ENCODE peak calls at places on chromosomes 12 and 14, in ten cellular contexts. S is K562; N is GM12865; Q is H9; F is uterus; E is CD8-positive, alpha-beta T cell; G is ascending aorta; Z is fibroblast of the aortic adventitia; C is astrocyte of the spinal cord; X is H1. J is an unnamed sample.

GRCh38 chr14:103057028-103057371 is 349 bp downstream of the CDC42BPB start:
- DNase-seq in C (peak), E (no peak), G (peak), Q (no peak), Z (no peak), X (no peak), S (no peak), N (no peak), F (peak), J (no peak)

GRCh38 chr14:101040538-101041442 is 137.3 kb upstream of the RTL1 start:
- DNase-seq in C (no peak), Z (no peak), G (no peak), F (no peak), X (no peak), E (no peak), S (no peak), Q (no peak), N (no peak), J (no peak)

GRCh38 chr12:62637679-62638078 is 171.1 kb downstream of the MON2 start:
- DNase-seq in C (no peak), E (no peak), Z (no peak), G (no peak), F (no peak), Q (peak), X (no peak), N (no peak), S (no peak), J (no peak)

GRCh38 chr12:101671839-101672238 is 25.6 kb upstream of the CHPT1 start:
- DNase-seq in E (no peak), F (no peak), C (no peak), S (no peak), N (no peak), G (no peak), Z (no peak), Q (no peak), X (no peak), J (no peak)

GRCh38 chr12:95342008-95342407 is 124.4 kb downstream of the VEZT start:
- DNase-seq in Z (no peak), G (no peak), C (no peak), X (no peak), E (no peak), F (no peak), Q (no peak), N (no peak), S (no peak), J (no peak)

GRCh38 chr12:104172564-104172935 is 34.5 kb upstream of the NFYB start:
- DNase-seq in S (no peak), Q (no peak), F (no peak), N (no peak), Z (no peak), C (no peak), E (no peak), G (no peak), X (peak), J (no peak)

GRCh38 chr12:100199347-100200136 is 1.1 kb upstream of the ACTR6 start:
- DNase-seq in G (peak), F (peak), S (peak), X (peak), N (peak), Q (peak), E (peak), C (peak), Z (peak), J (peak)

GRCh38 chr12:101697197-101697929 is at the start of gene CHPT1:
- DNase-seq in Z (no peak), X (peak), Q (peak), F (peak), E (peak), N (peak), C (peak), S (peak), G (peak), J (peak)

GRCh38 chr12:124678421-124678893 is 111.0 kb upstream of the NCOR2 start:
- DNase-seq in Z (no peak), F (no peak), G (no peak), C (no peak), Q (no peak), S (no peak), N (no peak), E (no peak), X (no peak), J (no peak)

GRCh38 chr12:10143205-10143604 is 13.2 kb upstream of the CLEC7A start:
- DNase-seq in G (no peak), S (no peak), X (no peak), E (no peak), C (no peak), Z (peak), N (no peak), F (no peak), Q (no peak), J (no peak)

GRCh38 chr14:99624971-99625370 is 20.0 kb upstream of the HHIPL1 start:
- DNase-seq in N (peak), X (no peak), C (no peak), S (no peak), E (no peak), Z (no peak), G (no peak), F (no peak), Q (no peak), J (no peak)

GRCh38 chr14:74645735-74646134 is 33.7 kb upstream of the LTBP2 start:
- DNase-seq in N (no peak), F (peak), X (no peak), G (no peak), Q (no peak), E (no peak), C (no peak), Z (peak), S (no peak), J (no peak)

GRCh38 chr14:49549881-49550280 is 36.3 kb downstream of the RPS29 start:
- DNase-seq in C (no peak), S (no peak), Z (peak), X (peak), G (no peak), E (no peak), F (no peak), N (no peak), Q (peak), J (no peak)

GRCh38 chr14:78950654-78951053 is 780.5 kb downstream of the NRXN3 start:
- DNase-seq in E (no peak), N (no peak), G (no peak), F (no peak), Z (peak), Q (no peak), S (no peak), X (no peak), C (peak), J (no peak)

GRCh38 chr12:16347391-16348298 is at the start of gene MGST1:
- DNase-seq in Q (peak), F (peak), C (peak), Z (peak), X (peak), E (no peak), S (peak), N (peak), G (peak), J (peak)

GRCh38 chr14:35332517-35333346 is 40.5 kb downstream of the PSMA6 start:
- DNase-seq in Z (peak), F (no peak), E (peak), S (no peak), X (peak), C (no peak), Q (no peak), N (peak), G (no peak), J (no peak)

GRCh38 chr14:50002926-50003212 is 110.0 kb downstream of the ARF6 start:
- DNase-seq in Q (no peak), C (no peak), F (no peak), S (no peak), Z (no peak), X (no peak), E (no peak), G (no peak), N (no peak), J (no peak)

GRCh38 chr14:100103261-100104005 is 38.2 kb downstream of the EVL start:
- DNase-seq in E (no peak), G (no peak), Z (peak), X (no peak), Q (no peak), F (no peak), S (no peak), C (peak), N (no peak), J (no peak)

GRCh38 chr14:23415821-23416480 is 7.9 kb upstream of the MYH6 start:
- DNase-seq in N (no peak), E (no peak), C (no peak), X (no peak), G (no peak), Z (no peak), Q (no peak), S (no peak), F (no peak), J (no peak)

GRCh38 chr12:120496353-120497340 is 734 bp downstream of the DYNLL1 start:
- DNase-seq in Q (peak), X (peak), F (peak), E (peak), C (peak), G (peak), N (peak), S (peak), Z (peak), J (peak)

GRCh38 chr14:32633214-32633864 is 304.2 kb downstream of the AKAP6 start:
- DNase-seq in C (no peak), X (no peak), F (no peak), Q (no peak), N (no peak), S (no peak), E (no peak), G (no peak), Z (no peak), J (no peak)

GRCh38 chr12:1848146-1848545 is 27.8 kb downstream of the LRTM2 start:
- DNase-seq in N (no peak), E (no peak), Z (no peak), S (no peak), X (no peak), C (no peak), F (peak), G (peak), Q (peak), J (no peak)

GRCh38 chr14:63045612-63046320 is 508 bp upstream of the KCNH5 start:
- DNase-seq in X (peak), N (no peak), E (no peak), C (peak), S (no peak), Q (peak), G (no peak), F (peak), Z (peak), J (peak)

GRCh38 chr12:7142057-7142644 is 12.0 kb downstream of the CLSTN3 start:
- DNase-seq in F (no peak), N (peak), S (peak), E (peak), G (no peak), X (peak), Q (peak), C (no peak), Z (peak), J (peak)

GRCh38 chr12:47413806-47414205 is 292.0 kb downstream of the RPAP3 start:
- DNase-seq in S (no peak), Q (no peak), F (no peak), C (peak), E (no peak), Z (peak), G (no peak), N (no peak), X (no peak), J (no peak)

GRCh38 chr14:61584258-61584657 is 111.1 kb upstream of the HIF1A start:
- DNase-seq in N (no peak), S (no peak), Z (peak), Q (no peak), X (no peak), E (no peak), C (peak), G (no peak), F (no peak), J (no peak)

GRCh38 chr14:49919825-49920224 is 26.9 kb downstream of the ARF6 start:
- DNase-seq in N (no peak), Q (no peak), G (no peak), X (no peak), F (no peak), C (no peak), E (no peak), Z (no peak), S (no peak), J (no peak)

GRCh38 chr14:80215756-80216581 is 4.7 kb upstream of the DIO2 start:
- DNase-seq in E (no peak), X (no peak), N (no peak), F (no peak), S (no peak), G (peak), Z (peak), C (peak), Q (peak), J (no peak)

GRCh38 chr12:98022961-98023360 is 492.4 kb upstream of the TMPO start:
- DNase-seq in C (no peak), Q (no peak), G (no peak), N (no peak), F (no peak), S (no peak), X (no peak), Z (no peak), E (no peak), J (no peak)

GRCh38 chr14:48726080-48726642 is 860.0 kb downstream of the RPS29 start:
- DNase-seq in G (no peak), C (peak), Z (peak), N (no peak), X (no peak), F (no peak), S (no peak), Q (no peak), E (no peak), J (no peak)

GRCh38 chr12:112017041-112017440 is 3.8 kb downstream of the ERP29 start:
- DNase-seq in Z (no peak), G (no peak), E (no peak), X (no peak), N (no peak), C (no peak), S (no peak), F (no peak), Q (no peak), J (no peak)

GRCh38 chr12:29521951-29522350 is 24.5 kb upstream of the OVCH1 start:
- DNase-seq in X (no peak), G (no peak), C (peak), Q (no peak), Z (peak), S (no peak), F (no peak), E (no peak), N (no peak), J (no peak)

GRCh38 chr12:93426406-93426805 is 15.3 kb downstream of the UBE2N start:
- DNase-seq in C (no peak), N (peak), X (no peak), Z (no peak), F (no peak), S (no peak), Q (no peak), E (no peak), G (no peak), J (no peak)

GRCh38 chr12:93429852-93430251 is 11.9 kb downstream of the UBE2N start:
- DNase-seq in N (no peak), G (no peak), F (no peak), S (no peak), X (no peak), C (no peak), E (no peak), Q (no peak), Z (no peak), J (no peak)

GRCh38 chr12:93429448-93429847 is 12.3 kb downstream of the UBE2N start:
- DNase-seq in N (no peak), Q (no peak), E (no peak), C (no peak), S (no peak), X (no peak), Z (no peak), F (no peak), G (no peak), J (no peak)

GRCh38 chr12:93425736-93426363 is 15.9 kb downstream of the UBE2N start:
- DNase-seq in S (no peak), E (no peak), G (no peak), F (no peak), Q (no peak), Z (no peak), C (no peak), N (no peak), X (no peak), J (no peak)

DNA sequence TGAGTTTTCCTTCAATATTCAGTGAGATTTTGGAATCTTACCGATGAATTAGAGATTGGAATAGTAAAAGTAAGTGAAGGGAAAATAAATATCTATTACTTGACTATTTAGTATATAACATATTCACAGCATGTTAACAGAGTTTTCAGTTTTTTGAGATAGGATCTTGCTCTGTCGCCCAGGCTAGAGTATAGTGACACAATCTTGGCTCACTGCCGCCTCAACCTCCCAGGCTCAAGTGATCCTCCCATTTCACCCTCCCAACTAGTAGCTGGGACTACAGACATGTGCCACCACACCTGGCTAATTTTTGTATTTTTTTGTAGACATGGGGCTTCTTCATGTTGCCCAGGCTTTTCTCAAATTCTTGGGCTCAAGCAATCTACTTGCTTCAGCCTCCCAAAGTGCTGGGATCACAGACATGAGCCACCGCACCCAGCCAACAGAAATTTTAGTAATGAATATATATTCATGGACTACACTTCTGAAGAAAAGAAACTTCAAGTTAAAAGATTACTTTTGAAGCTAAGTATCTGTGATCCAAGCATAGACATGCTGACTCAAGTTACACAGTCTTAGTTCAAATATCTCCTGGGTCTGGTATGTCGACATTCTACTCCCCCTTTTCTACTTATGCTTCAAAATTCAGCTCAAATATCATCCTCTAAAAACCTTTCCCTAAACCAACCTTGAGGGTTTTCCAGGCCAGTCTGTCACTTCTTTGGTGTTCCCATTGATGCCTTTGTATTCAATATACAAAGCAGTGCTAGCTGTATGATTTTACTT is 13.8 kb downstream of the UBE2N start:
- DNase-seq in C (peak), X (no peak), F (no peak), G (no peak), Q (no peak), E (no peak), Z (peak), N (no peak), S (no peak), J (no peak)
- TF ChIP-seq CTCF in C (no peak), X (no peak), F (no peak), G (no peak), Q (no peak), E (no peak), Z (no peak), N (no peak), S (no peak), J (no peak)

GRCh38 chr12:80317899-80318298 is 126.1 kb upstream of the PTPRQ start:
- DNase-seq in N (no peak), F (no peak), C (no peak), X (no peak), Q (no peak), E (no peak), G (no peak), S (no peak), Z (no peak), J (no peak)

GRCh38 chr12:80316141-80316700 is 127.8 kb upstream of the PTPRQ start:
- DNase-seq in Z (peak), F (no peak), C (no peak), S (no peak), N (no peak), E (no peak), Q (no peak), X (no peak), G (no peak), J (no peak)

GRCh38 chr12:80314741-80315140 is 129.3 kb upstream of the PTPRQ start:
- DNase-seq in E (no peak), X (no peak), Q (no peak), G (no peak), N (no peak), Z (no peak), F (no peak), C (peak), S (no peak), J (no peak)

DNA sequence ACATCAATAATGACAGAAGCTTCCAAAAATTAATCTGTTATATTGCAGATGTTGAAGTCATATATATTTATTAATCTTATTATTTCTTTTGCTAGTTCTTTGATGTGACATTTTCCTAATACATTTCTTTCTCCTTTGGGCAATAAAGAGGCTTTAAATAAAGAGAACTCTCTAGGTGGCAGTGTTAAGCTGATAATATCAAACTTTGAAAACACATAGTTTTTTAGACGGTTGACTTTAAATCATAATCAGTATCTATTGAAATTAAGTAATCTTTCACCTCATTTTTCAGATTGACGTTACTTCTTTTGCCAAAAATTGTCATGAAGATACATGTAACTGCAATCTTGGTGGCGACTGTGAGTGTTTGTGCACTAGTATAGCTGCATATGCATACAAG is 130.9 kb upstream of the PTPRQ start:
- DNase-seq in X (no peak), Z (peak), F (no peak), E (no peak), G (no peak), N (no peak), C (no peak), Q (no peak), S (no peak), J (no peak)
- TF ChIP-seq CTCF in X (no peak), Z (no peak), F (no peak), E (no peak), G (no peak), N (no peak), C (no peak), Q (no peak), S (no peak), J (no peak)

DNA sequence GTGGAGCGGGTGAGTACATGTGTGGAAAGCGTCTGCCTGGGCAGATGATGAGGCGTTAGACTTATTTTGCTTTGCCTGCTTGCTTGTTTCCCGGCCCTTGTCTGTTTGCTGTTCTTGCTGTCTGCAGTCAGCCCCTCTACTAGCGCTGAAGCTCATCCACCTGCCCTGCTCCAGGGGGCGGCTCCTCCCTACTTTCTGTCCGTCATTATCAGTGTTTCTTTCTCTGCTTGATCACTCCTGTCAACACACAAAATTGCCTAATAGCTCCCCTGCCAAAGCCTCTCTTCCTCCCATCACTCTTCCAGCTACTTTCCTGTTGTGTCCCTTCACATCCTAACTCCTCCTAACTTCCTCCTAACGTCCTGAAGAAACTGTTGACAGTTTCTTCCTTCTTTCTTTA is 34.9 kb upstream of the GALNT8 start:
- DNase-seq in N (no peak), S (no peak), G (no peak), C (no peak), Q (no peak), Z (no peak), F (no peak), X (no peak), E (no peak), J (no peak)
- TF ChIP-seq CTCF in N (no peak), S (no peak), G (no peak), C (no peak), Q (no peak), Z (no peak), F (no peak), X (no peak), E (no peak), J (no peak)

DNA sequence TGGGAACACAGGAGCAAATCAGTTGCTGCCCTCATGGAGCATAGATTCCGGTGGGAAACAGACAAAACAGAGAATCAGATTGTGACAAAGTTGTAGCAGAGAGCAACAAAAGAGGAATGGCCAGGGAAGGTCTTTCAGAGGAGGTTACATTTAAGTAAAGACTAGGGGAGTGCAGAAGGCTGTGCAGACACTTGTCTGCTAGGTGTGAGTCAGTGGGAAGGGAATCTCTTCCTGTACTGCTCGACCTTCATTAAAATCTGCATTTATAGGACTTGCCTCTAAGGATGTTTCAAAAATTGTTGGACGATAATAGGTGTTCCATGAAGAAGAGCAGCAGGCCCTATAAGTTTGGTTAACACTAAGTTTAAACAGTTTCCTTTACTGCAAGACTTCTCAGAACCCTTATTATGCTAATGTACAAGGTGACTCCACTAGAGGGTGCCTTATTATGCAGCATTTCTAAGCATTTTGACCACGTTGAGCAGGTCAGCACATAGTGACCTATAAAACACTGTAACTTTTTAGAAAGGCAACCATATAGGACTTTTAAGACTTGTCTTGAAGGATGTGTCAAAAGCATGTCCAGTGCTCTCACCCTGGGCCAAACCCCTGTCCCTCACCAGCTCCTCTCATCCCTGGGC is 91.8 kb upstream of the RIC8B start:
- DNase-seq in C (peak), G (no peak), S (no peak), Q (no peak), N (peak), E (no peak), F (no peak), Z (peak), X (peak), J (no peak)
- TF ChIP-seq CTCF in C (peak), G (peak), S (peak), Q (peak), N (peak), E (no peak), F (no peak), Z (peak), X (no peak), J (no peak)

GRCh38 chr12:27779416-27779815 is 617 bp upstream of the KLHL42 start:
- DNase-seq in F (peak), N (peak), X (no peak), C (peak), S (no peak), Z (peak), Q (peak), G (peak), E (no peak), J (peak)
- TF ChIP-seq CTCF in F (no peak), N (no peak), X (no peak), C (no peak), S (no peak), Z (no peak), Q (no peak), G (no peak), E (no peak), J (no peak)